ENCODE peak calls at places on chromosomes 13 and 19, in seven cellular contexts. One of them, this sample, is unnamed.

GRCh38 chr19:2168619-2169424 is 5.1 kb downstream of the DOT1L start:
- DNase-seq in dorsolateral prefrontal cortex: peak
- DNase-seq in activated effector memory CD4-positive, alpha-beta T cell treated with Interleukin-2 at 50 U/mL for 16 hours: peak
- DNase-seq in T-cell: peak
- DNase-seq in A172: peak
- DNase-seq in mesenchymal stem cell: peak
- DNase-seq in skeletal muscle cell: peak
- DNase-seq in this sample: peak

GRCh38 chr19:30447276-30447870 is 75.2 kb downstream of the ZNF536 start:
- DNase-seq in dorsolateral prefrontal cortex: no peak
- DNase-seq in mesenchymal stem cell: no peak
- DNase-seq in T-cell: no peak
- DNase-seq in skeletal muscle cell: no peak
- DNase-seq in activated effector memory CD4-positive, alpha-beta T cell treated with Interleukin-2 at 50 U/mL for 16 hours: no peak
- DNase-seq in A172: no peak
- DNase-seq in this sample: no peak

GRCh38 chr19:30783936-30784335 is 411.8 kb downstream of the ZNF536 start:
- DNase-seq in skeletal muscle cell: no peak
- DNase-seq in activated effector memory CD4-positive, alpha-beta T cell treated with Interleukin-2 at 50 U/mL for 16 hours: no peak
- DNase-seq in A172: no peak
- DNase-seq in mesenchymal stem cell: no peak
- DNase-seq in T-cell: no peak
- DNase-seq in dorsolateral prefrontal cortex: no peak
- DNase-seq in this sample: no peak

GRCh38 chr19:39310558-39311311 is 9.9 kb downstream of the LRFN1 start:
- DNase-seq in A172: no peak
- DNase-seq in T-cell: no peak
- DNase-seq in dorsolateral prefrontal cortex: no peak
- DNase-seq in skeletal muscle cell: no peak
- DNase-seq in activated effector memory CD4-positive, alpha-beta T cell treated with Interleukin-2 at 50 U/mL for 16 hours: no peak
- DNase-seq in mesenchymal stem cell: no peak
- DNase-seq in this sample: no peak

GRCh38 chr13:23901365-23901764 is 4.1 kb upstream of the C1QTNF9B start:
- DNase-seq in mesenchymal stem cell: no peak
- DNase-seq in skeletal muscle cell: peak
- DNase-seq in A172: no peak
- DNase-seq in T-cell: no peak
- DNase-seq in activated effector memory CD4-positive, alpha-beta T cell treated with Interleukin-2 at 50 U/mL for 16 hours: no peak
- DNase-seq in dorsolateral prefrontal cortex: no peak
- DNase-seq in this sample: no peak

GRCh38 chr13:76882431-76882830 is 3.8 kb downstream of the KCTD12 start:
- DNase-seq in skeletal muscle cell: peak
- DNase-seq in mesenchymal stem cell: peak
- DNase-seq in T-cell: no peak
- DNase-seq in A172: no peak
- DNase-seq in activated effector memory CD4-positive, alpha-beta T cell treated with Interleukin-2 at 50 U/mL for 16 hours: no peak
- DNase-seq in dorsolateral prefrontal cortex: no peak
- DNase-seq in this sample: no peak

GRCh38 chr19:54209748-54210494 is 9.3 kb downstream of the RPS9 start:
- DNase-seq in skeletal muscle cell: peak
- DNase-seq in dorsolateral prefrontal cortex: peak
- DNase-seq in mesenchymal stem cell: peak
- DNase-seq in activated effector memory CD4-positive, alpha-beta T cell treated with Interleukin-2 at 50 U/mL for 16 hours: no peak
- DNase-seq in T-cell: no peak
- DNase-seq in A172: peak
- DNase-seq in this sample: peak

GRCh38 chr19:9885077-9885552 is 50.0 kb downstream of the PIN1 start:
- DNase-seq in mesenchymal stem cell: peak
- DNase-seq in A172: no peak
- DNase-seq in skeletal muscle cell: peak
- DNase-seq in dorsolateral prefrontal cortex: no peak
- DNase-seq in T-cell: no peak
- DNase-seq in activated effector memory CD4-positive, alpha-beta T cell treated with Interleukin-2 at 50 U/mL for 16 hours: no peak
- DNase-seq in this sample: no peak

GRCh38 chr13:45119469-45119989 is 781 bp upstream of the GTF2F2 start:
- DNase-seq in A172: no peak
- DNase-seq in dorsolateral prefrontal cortex: no peak
- DNase-seq in skeletal muscle cell: peak
- DNase-seq in mesenchymal stem cell: peak
- DNase-seq in activated effector memory CD4-positive, alpha-beta T cell treated with Interleukin-2 at 50 U/mL for 16 hours: peak
- DNase-seq in T-cell: peak
- DNase-seq in this sample: no peak

GRCh38 chr13:73228546-73228945 is 169.7 kb downstream of the KLF5 start:
- DNase-seq in A172: no peak
- DNase-seq in skeletal muscle cell: no peak
- DNase-seq in mesenchymal stem cell: peak
- DNase-seq in activated effector memory CD4-positive, alpha-beta T cell treated with Interleukin-2 at 50 U/mL for 16 hours: no peak
- DNase-seq in T-cell: peak
- DNase-seq in dorsolateral prefrontal cortex: no peak
- DNase-seq in this sample: no peak

GRCh38 chr13:50543767-50544166 is 299.7 kb downstream of the DLEU7 start:
- DNase-seq in dorsolateral prefrontal cortex: peak
- DNase-seq in skeletal muscle cell: peak
- DNase-seq in mesenchymal stem cell: peak
- DNase-seq in activated effector memory CD4-positive, alpha-beta T cell treated with Interleukin-2 at 50 U/mL for 16 hours: no peak
- DNase-seq in A172: no peak
- DNase-seq in T-cell: no peak
- DNase-seq in this sample: no peak

GRCh38 chr13:112803422-112803821 is 113.6 kb downstream of the ATP11A start:
- DNase-seq in T-cell: no peak
- DNase-seq in skeletal muscle cell: no peak
- DNase-seq in dorsolateral prefrontal cortex: no peak
- DNase-seq in A172: no peak
- DNase-seq in mesenchymal stem cell: no peak
- DNase-seq in activated effector memory CD4-positive, alpha-beta T cell treated with Interleukin-2 at 50 U/mL for 16 hours: no peak
- DNase-seq in this sample: no peak

GRCh38 chr13:35923347-35923746 is 207.8 kb downstream of the DCLK1 start:
- DNase-seq in activated effector memory CD4-positive, alpha-beta T cell treated with Interleukin-2 at 50 U/mL for 16 hours: no peak
- DNase-seq in dorsolateral prefrontal cortex: no peak
- DNase-seq in T-cell: no peak
- DNase-seq in A172: peak
- DNase-seq in skeletal muscle cell: peak
- DNase-seq in mesenchymal stem cell: peak
- DNase-seq in this sample: peak

GRCh38 chr19:40013991-40014390 is 17.1 kb downstream of the ZNF546 start:
- DNase-seq in skeletal muscle cell: no peak
- DNase-seq in activated effector memory CD4-positive, alpha-beta T cell treated with Interleukin-2 at 50 U/mL for 16 hours: no peak
- DNase-seq in T-cell: no peak
- DNase-seq in dorsolateral prefrontal cortex: no peak
- DNase-seq in mesenchymal stem cell: no peak
- DNase-seq in A172: no peak
- DNase-seq in this sample: no peak

GRCh38 chr13:78960881-78961280 is 301.9 kb upstream of the OBI1 start:
- DNase-seq in mesenchymal stem cell: no peak
- DNase-seq in A172: no peak
- DNase-seq in T-cell: no peak
- DNase-seq in dorsolateral prefrontal cortex: no peak
- DNase-seq in activated effector memory CD4-positive, alpha-beta T cell treated with Interleukin-2 at 50 U/mL for 16 hours: no peak
- DNase-seq in skeletal muscle cell: no peak
- DNase-seq in this sample: no peak

GRCh38 chr19:24051516-24051915 is 35.5 kb upstream of the ZNF254 start:
- DNase-seq in dorsolateral prefrontal cortex: no peak
- DNase-seq in activated effector memory CD4-positive, alpha-beta T cell treated with Interleukin-2 at 50 U/mL for 16 hours: no peak
- DNase-seq in skeletal muscle cell: no peak
- DNase-seq in A172: no peak
- DNase-seq in T-cell: no peak
- DNase-seq in mesenchymal stem cell: no peak
- DNase-seq in this sample: no peak

GRCh38 chr13:113427562-113428468 is 25.5 kb downstream of the ADPRHL1 start:
- DNase-seq in A172: no peak
- DNase-seq in dorsolateral prefrontal cortex: no peak
- DNase-seq in T-cell: no peak
- DNase-seq in skeletal muscle cell: no peak
- DNase-seq in mesenchymal stem cell: no peak
- DNase-seq in activated effector memory CD4-positive, alpha-beta T cell treated with Interleukin-2 at 50 U/mL for 16 hours: no peak
- DNase-seq in this sample: no peak

GRCh38 chr19:18776288-18776594 is 14.9 kb downstream of the COMP start:
- DNase-seq in A172: peak
- DNase-seq in T-cell: no peak
- DNase-seq in activated effector memory CD4-positive, alpha-beta T cell treated with Interleukin-2 at 50 U/mL for 16 hours: no peak
- DNase-seq in skeletal muscle cell: no peak
- DNase-seq in mesenchymal stem cell: peak
- DNase-seq in dorsolateral prefrontal cortex: no peak
- DNase-seq in this sample: peak

GRCh38 chr13:39676315-39676876 is 20.9 kb downstream of the COG6 start:
- DNase-seq in mesenchymal stem cell: peak
- DNase-seq in dorsolateral prefrontal cortex: no peak
- DNase-seq in A172: peak
- DNase-seq in activated effector memory CD4-positive, alpha-beta T cell treated with Interleukin-2 at 50 U/mL for 16 hours: no peak
- DNase-seq in skeletal muscle cell: no peak
- DNase-seq in T-cell: peak
- DNase-seq in this sample: peak

GRCh38 chr13:98225036-98225940 is 48.2 kb upstream of the RNF113B start:
- DNase-seq in dorsolateral prefrontal cortex: no peak
- DNase-seq in T-cell: no peak
- DNase-seq in skeletal muscle cell: no peak
- DNase-seq in A172: no peak
- DNase-seq in mesenchymal stem cell: no peak
- DNase-seq in activated effector memory CD4-positive, alpha-beta T cell treated with Interleukin-2 at 50 U/mL for 16 hours: no peak
- DNase-seq in this sample: no peak

GRCh38 chr19:33486936-33487793 is 34.4 kb downstream of the PEPD start:
- DNase-seq in skeletal muscle cell: no peak
- DNase-seq in dorsolateral prefrontal cortex: peak
- DNase-seq in A172: no peak
- DNase-seq in T-cell: no peak
- DNase-seq in activated effector memory CD4-positive, alpha-beta T cell treated with Interleukin-2 at 50 U/mL for 16 hours: no peak
- DNase-seq in mesenchymal stem cell: no peak
- DNase-seq in this sample: no peak

GRCh38 chr19:41341669-41342490 is 11.8 kb downstream of the TGFB1 start:
- DNase-seq in activated effector memory CD4-positive, alpha-beta T cell treated with Interleukin-2 at 50 U/mL for 16 hours: no peak
- DNase-seq in T-cell: no peak
- DNase-seq in mesenchymal stem cell: no peak
- DNase-seq in dorsolateral prefrontal cortex: no peak
- DNase-seq in A172: no peak
- DNase-seq in skeletal muscle cell: no peak
- DNase-seq in this sample: no peak

GRCh38 chr13:49082653-49083536 is 107.2 kb downstream of the FNDC3A start:
- DNase-seq in A172: no peak
- DNase-seq in activated effector memory CD4-positive, alpha-beta T cell treated with Interleukin-2 at 50 U/mL for 16 hours: no peak
- DNase-seq in mesenchymal stem cell: peak
- DNase-seq in T-cell: no peak
- DNase-seq in skeletal muscle cell: peak
- DNase-seq in dorsolateral prefrontal cortex: no peak
- DNase-seq in this sample: peak

GRCh38 chr19:55646889-55647731 is 902 bp upstream of the CCDC106 start:
- DNase-seq in skeletal muscle cell: no peak
- DNase-seq in dorsolateral prefrontal cortex: no peak
- DNase-seq in T-cell: no peak
- DNase-seq in activated effector memory CD4-positive, alpha-beta T cell treated with Interleukin-2 at 50 U/mL for 16 hours: no peak
- DNase-seq in A172: no peak
- DNase-seq in mesenchymal stem cell: no peak
- DNase-seq in this sample: no peak

GRCh38 chr19:17579523-17580244 is 24.2 kb downstream of the COLGALT1 start:
- DNase-seq in dorsolateral prefrontal cortex: no peak
- DNase-seq in T-cell: no peak
- DNase-seq in A172: peak
- DNase-seq in mesenchymal stem cell: peak
- DNase-seq in skeletal muscle cell: no peak
- DNase-seq in activated effector memory CD4-positive, alpha-beta T cell treated with Interleukin-2 at 50 U/mL for 16 hours: no peak
- DNase-seq in this sample: peak

GRCh38 chr13:107244241-107244640 is 676.3 kb upstream of the ARGLU1 start:
- DNase-seq in skeletal muscle cell: no peak
- DNase-seq in T-cell: no peak
- DNase-seq in activated effector memory CD4-positive, alpha-beta T cell treated with Interleukin-2 at 50 U/mL for 16 hours: no peak
- DNase-seq in dorsolateral prefrontal cortex: no peak
- DNase-seq in A172: no peak
- DNase-seq in mesenchymal stem cell: no peak
- DNase-seq in this sample: no peak

GRCh38 chr19:21474671-21475181 is 30.7 kb upstream of the ZNF429 start:
- DNase-seq in dorsolateral prefrontal cortex: peak
- DNase-seq in activated effector memory CD4-positive, alpha-beta T cell treated with Interleukin-2 at 50 U/mL for 16 hours: peak
- DNase-seq in mesenchymal stem cell: peak
- DNase-seq in T-cell: peak
- DNase-seq in skeletal muscle cell: no peak
- DNase-seq in A172: no peak
- DNase-seq in this sample: no peak

GRCh38 chr13:91664036-91664435 is 265.6 kb downstream of the GPC5 start:
- DNase-seq in T-cell: no peak
- DNase-seq in activated effector memory CD4-positive, alpha-beta T cell treated with Interleukin-2 at 50 U/mL for 16 hours: no peak
- DNase-seq in dorsolateral prefrontal cortex: no peak
- DNase-seq in A172: no peak
- DNase-seq in skeletal muscle cell: no peak
- DNase-seq in mesenchymal stem cell: no peak
- DNase-seq in this sample: no peak

GRCh38 chr19:3029070-3029923 is at the start of gene TLE2:
- DNase-seq in skeletal muscle cell: no peak
- DNase-seq in T-cell: no peak
- DNase-seq in A172: no peak
- DNase-seq in mesenchymal stem cell: no peak
- DNase-seq in activated effector memory CD4-positive, alpha-beta T cell treated with Interleukin-2 at 50 U/mL for 16 hours: no peak
- DNase-seq in dorsolateral prefrontal cortex: no peak
- DNase-seq in this sample: no peak

GRCh38 chr13:44796597-44797517 is 192.4 kb downstream of the NUFIP1 start:
- DNase-seq in A172: no peak
- DNase-seq in mesenchymal stem cell: no peak
- DNase-seq in dorsolateral prefrontal cortex: no peak
- DNase-seq in skeletal muscle cell: no peak
- DNase-seq in T-cell: no peak
- DNase-seq in activated effector memory CD4-positive, alpha-beta T cell treated with Interleukin-2 at 50 U/mL for 16 hours: no peak
- DNase-seq in this sample: no peak

GRCh38 chr13:98143601-98144500 is 957 bp downstream of the FARP1 start:
- DNase-seq in dorsolateral prefrontal cortex: no peak
- DNase-seq in A172: no peak
- DNase-seq in skeletal muscle cell: no peak
- DNase-seq in mesenchymal stem cell: peak
- DNase-seq in T-cell: no peak
- DNase-seq in activated effector memory CD4-positive, alpha-beta T cell treated with Interleukin-2 at 50 U/mL for 16 hours: no peak
- DNase-seq in this sample: no peak

GRCh38 chr19:35177377-35178274 is 23.1 kb downstream of the FXYD5 start:
- DNase-seq in dorsolateral prefrontal cortex: no peak
- DNase-seq in T-cell: no peak
- DNase-seq in A172: no peak
- DNase-seq in activated effector memory CD4-positive, alpha-beta T cell treated with Interleukin-2 at 50 U/mL for 16 hours: no peak
- DNase-seq in mesenchymal stem cell: no peak
- DNase-seq in skeletal muscle cell: no peak
- DNase-seq in this sample: no peak

GRCh38 chr13:41608779-41609178 is 151.4 kb downstream of the RGCC start:
- DNase-seq in dorsolateral prefrontal cortex: no peak
- DNase-seq in skeletal muscle cell: no peak
- DNase-seq in activated effector memory CD4-positive, alpha-beta T cell treated with Interleukin-2 at 50 U/mL for 16 hours: no peak
- DNase-seq in mesenchymal stem cell: no peak
- DNase-seq in T-cell: no peak
- DNase-seq in A172: no peak
- DNase-seq in this sample: no peak

GRCh38 chr19:46661020-46661731 is at the start of gene DACT3:
- DNase-seq in T-cell: peak
- DNase-seq in skeletal muscle cell: peak
- DNase-seq in A172: peak
- DNase-seq in mesenchymal stem cell: peak
- DNase-seq in activated effector memory CD4-positive, alpha-beta T cell treated with Interleukin-2 at 50 U/mL for 16 hours: peak
- DNase-seq in dorsolateral prefrontal cortex: peak
- DNase-seq in this sample: peak

GRCh38 chr19:46009530-46010510 is 13.0 kb downstream of the PGLYRP1 start:
- DNase-seq in T-cell: no peak
- DNase-seq in skeletal muscle cell: no peak
- DNase-seq in activated effector memory CD4-positive, alpha-beta T cell treated with Interleukin-2 at 50 U/mL for 16 hours: peak
- DNase-seq in dorsolateral prefrontal cortex: peak
- DNase-seq in A172: peak
- DNase-seq in mesenchymal stem cell: peak
- DNase-seq in this sample: peak

GRCh38 chr13:33931397-33931987 is 113.5 kb downstream of the RFC3 start:
- DNase-seq in A172: peak
- DNase-seq in activated effector memory CD4-positive, alpha-beta T cell treated with Interleukin-2 at 50 U/mL for 16 hours: no peak
- DNase-seq in mesenchymal stem cell: peak
- DNase-seq in skeletal muscle cell: no peak
- DNase-seq in dorsolateral prefrontal cortex: no peak
- DNase-seq in T-cell: no peak
- DNase-seq in this sample: no peak

GRCh38 chr13:106987435-106987800 is 419.5 kb upstream of the ARGLU1 start:
- DNase-seq in activated effector memory CD4-positive, alpha-beta T cell treated with Interleukin-2 at 50 U/mL for 16 hours: no peak
- DNase-seq in mesenchymal stem cell: no peak
- DNase-seq in T-cell: no peak
- DNase-seq in dorsolateral prefrontal cortex: no peak
- DNase-seq in skeletal muscle cell: no peak
- DNase-seq in A172: no peak
- DNase-seq in this sample: no peak

GRCh38 chr13:29270536-29271045 is 324.9 kb downstream of the SLC7A1 start:
- DNase-seq in mesenchymal stem cell: no peak
- DNase-seq in dorsolateral prefrontal cortex: no peak
- DNase-seq in activated effector memory CD4-positive, alpha-beta T cell treated with Interleukin-2 at 50 U/mL for 16 hours: no peak
- DNase-seq in T-cell: no peak
- DNase-seq in A172: no peak
- DNase-seq in skeletal muscle cell: no peak
- DNase-seq in this sample: no peak

This sample was measured in NCI-H226.